ENCODE peak calls at places on chromosomes 2 and 18, in four cellular contexts. N is HEK293T, A is K562, F is GM12878. R is an unnamed sample.

GRCh38 chr2:54540194-54540593 is 84.1 kb downstream of the SPTBN1 start:
- DNase-seq in N (no peak), A (no peak), F (no peak), R (no peak)

GRCh38 chr2:181575650-181576025 is 81.3 kb downstream of the CERKL start:
- DNase-seq in N (no peak), A (no peak), F (no peak), R (no peak)

GRCh38 chr18:77073336-77074093 is 59.1 kb downstream of the MBP start:
- DNase-seq in N (no peak), A (no peak), F (no peak), R (no peak)

GRCh38 chr18:62715439-62715792 is at the start of gene PHLPP1:
- DNase-seq in N (no peak), A (no peak), F (no peak), R (no peak)

GRCh38 chr18:70397259-70397925 is 108.5 kb downstream of the SOCS6 start:
- DNase-seq in N (no peak), A (no peak), F (no peak), R (no peak)

GRCh38 chr2:228556707-228557106 is 375.2 kb upstream of the SPHKAP start:
- DNase-seq in N (no peak), A (no peak), F (no peak), R (no peak)

GRCh38 chr2:96907405-96908041 is 37.6 kb upstream of the SEMA4C start:
- DNase-seq in N (no peak), A (no peak), F (no peak), R (no peak)

GRCh38 chr18:13680612-13681011 is 45.7 kb downstream of the FAM210A start:
- DNase-seq in N (peak), A (peak), F (no peak), R (peak)

GRCh38 chr2:45012733-45013132 is 3.5 kb upstream of the SIX2 start:
- DNase-seq in N (no peak), A (no peak), F (no peak), R (no peak)

GRCh38 chr18:78861116-78861515 is 118.5 kb upstream of the SALL3 start:
- DNase-seq in N (no peak), A (no peak), F (no peak), R (no peak)

GRCh38 chr2:223576873-223577272 is 25.3 kb downstream of the SCG2 start:
- DNase-seq in N (no peak), A (no peak), F (no peak), R (no peak)

GRCh38 chr18:37314534-37314933 is 251.1 kb downstream of the CELF4 start:
- DNase-seq in N (no peak), A (no peak), F (no peak), R (no peak)

GRCh38 chr18:68833756-68834155 is 35.9 kb downstream of the CCDC102B start:
- DNase-seq in N (no peak), A (no peak), F (no peak), R (no peak)

GRCh38 chr2:162125138-162125537 is 26.9 kb downstream of the GCG start:
- DNase-seq in N (no peak), A (no peak), F (no peak), R (no peak)

GRCh38 chr2:186424265-186424664 is 61.8 kb upstream of the ZC3H15 start:
- DNase-seq in N (no peak), A (no peak), F (no peak), R (no peak)

GRCh38 chr2:122528061-122528460 is 772.6 kb downstream of the TSN start:
- DNase-seq in N (no peak), A (no peak), F (no peak), R (no peak)

GRCh38 chr2:170573660-170574059 is 141.5 kb upstream of the SP5 start:
- DNase-seq in N (no peak), A (no peak), F (no peak), R (peak)

GRCh38 chr2:208369091-208369490 is 37.5 kb upstream of the PTH2R start:
- DNase-seq in N (no peak), A (no peak), F (no peak), R (peak)

GRCh38 chr18:51250006-51250405 is 52.5 kb upstream of the MEX3C start:
- DNase-seq in N (no peak), A (no peak), F (no peak), R (no peak)

GRCh38 chr2:207073791-207074678 is 91.7 kb downstream of the KLF7 start:
- DNase-seq in N (no peak), A (no peak), F (no peak), R (no peak)

GRCh38 chr18:26618130-26618529 is 69.8 kb upstream of the KCTD1 start:
- DNase-seq in N (no peak), A (no peak), F (no peak), R (no peak)

GRCh38 chr18:3610818-3611217 is 160.8 kb downstream of the TGIF1 start:
- DNase-seq in N (no peak), A (no peak), F (no peak), R (no peak)

GRCh38 chr2:163182764-163183354 is 344.3 kb upstream of the KCNH7 start:
- DNase-seq in N (peak), A (peak), F (no peak), R (no peak)

GRCh38 chr18:75067996-75068645 is 140.8 kb downstream of the PTGR3 start:
- DNase-seq in N (no peak), A (no peak), F (no peak), R (no peak)

GRCh38 chr2:189654641-189655040 is 6.6 kb upstream of the ASNSD1 start:
- DNase-seq in N (no peak), A (no peak), F (no peak), R (no peak)

GRCh38 chr2:11446733-11447248 is 19.2 kb downstream of the E2F6 start:
- DNase-seq in N (peak), A (peak), F (no peak), R (peak)

DNA sequence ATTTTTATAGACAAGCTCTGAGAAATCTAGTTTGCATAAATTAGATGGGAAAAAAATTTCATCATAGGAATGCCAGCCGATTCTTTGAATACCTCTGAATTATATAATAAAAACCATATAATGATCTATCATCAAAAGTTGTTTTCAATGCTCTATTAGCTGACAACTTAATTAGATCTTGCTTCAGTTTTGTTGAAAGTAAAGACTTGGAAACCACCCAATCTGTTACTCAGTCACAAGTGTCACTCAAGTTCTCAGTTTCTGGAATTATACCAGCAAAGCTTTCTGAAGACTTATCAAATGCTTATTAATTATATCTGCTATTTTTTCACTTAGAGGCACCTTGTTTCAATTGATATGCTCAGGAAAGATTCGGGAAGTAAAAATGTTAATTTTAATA is 17.4 kb upstream of the TP53I3 start:
- DNase-seq in N (no peak), A (no peak), F (no peak), R (no peak)
- TF ChIP-seq FOXK2 in N (no peak), A (no peak), F (no peak), R (no peak)

GRCh38 chr2:159119652-159120257 is 151.3 kb downstream of the TANC1 start:
- DNase-seq in N (no peak), A (no peak), F (no peak), R (no peak)
- TF ChIP-seq FOXK2 in N (no peak), A (no peak), F (no peak), R (no peak)

DNA sequence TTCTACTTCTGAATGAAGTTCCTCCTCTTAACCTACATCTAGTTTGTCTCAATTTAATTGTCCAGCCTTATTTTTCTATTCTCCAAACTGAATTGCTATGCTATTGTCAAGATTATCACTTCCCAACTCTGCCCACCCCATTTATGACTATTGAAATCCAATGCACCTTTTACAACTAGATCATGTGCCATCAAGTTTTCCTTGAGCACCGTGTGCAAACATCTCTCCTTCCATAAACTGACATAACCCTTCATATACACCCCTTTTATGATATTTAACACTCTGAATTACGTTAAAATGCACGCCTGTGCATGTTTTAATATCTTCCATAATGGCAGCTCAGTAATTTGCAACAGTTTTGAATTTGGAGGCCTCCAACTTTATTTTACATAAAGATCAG is 85.6 kb downstream of the SMAD2 start:
- DNase-seq in N (no peak), A (no peak), F (no peak), R (no peak)
- TF ChIP-seq FOXK2 in N (no peak), A (no peak), F (no peak), R (no peak)

GRCh38 chr2:15940661-15941482 is 522 bp downstream of the MYCN start:
- DNase-seq in N (peak), A (no peak), F (no peak), R (no peak)
- TF ChIP-seq FOXK2 in N (no peak), A (no peak), F (no peak), R (no peak)

GRCh38 chr2:70829916-70830315 is 5.7 kb downstream of the CD207 start:
- DNase-seq in N (no peak), A (no peak), F (no peak), R (no peak)
- TF ChIP-seq FOXK2 in N (no peak), A (no peak), F (no peak), R (no peak)

DNA sequence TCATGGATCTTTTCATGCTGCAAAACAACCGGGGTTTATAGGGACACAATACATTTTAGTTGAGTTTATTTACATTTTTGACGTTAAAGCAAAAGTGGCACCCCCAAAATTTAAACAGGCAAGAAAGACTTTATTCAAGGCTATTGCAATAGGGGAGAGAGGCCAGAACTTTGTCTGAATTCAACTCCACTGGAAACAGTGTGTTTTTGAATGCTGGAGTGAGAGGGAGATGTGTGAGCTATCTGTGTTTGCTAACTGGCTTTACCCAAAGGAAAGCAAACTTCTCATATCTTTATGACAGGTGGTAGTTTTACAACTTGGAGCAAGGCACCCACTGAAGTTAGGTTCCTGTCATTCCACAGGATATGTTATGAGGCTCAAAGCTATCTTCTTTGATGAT is 207.4 kb downstream of the AGPS start:
- DNase-seq in N (no peak), A (no peak), F (no peak), R (peak)
- TF ChIP-seq FOXK2 in N (no peak), A (no peak), F (no peak), R (no peak)

GRCh38 chr2:20235655-20236302 is 10.8 kb upstream of the SDC1 start:
- DNase-seq in N (no peak), A (no peak), F (no peak), R (no peak)
- TF ChIP-seq FOXK2 in N (no peak), A (no peak), F (no peak), R (no peak)

GRCh38 chr2:203650860-203651613 is 55.4 kb upstream of the CD28 start:
- DNase-seq in N (peak), A (no peak), F (no peak), R (peak)

GRCh38 chr2:203660465-203660864 is 46.0 kb upstream of the CD28 start:
- DNase-seq in N (no peak), A (no peak), F (no peak), R (no peak)

GRCh38 chr2:203661509-203661908 is 44.9 kb upstream of the CD28 start:
- DNase-seq in N (no peak), A (no peak), F (no peak), R (no peak)

GRCh38 chr2:203659650-203660049 is 46.8 kb upstream of the CD28 start:
- DNase-seq in N (no peak), A (no peak), F (no peak), R (no peak)

DNA sequence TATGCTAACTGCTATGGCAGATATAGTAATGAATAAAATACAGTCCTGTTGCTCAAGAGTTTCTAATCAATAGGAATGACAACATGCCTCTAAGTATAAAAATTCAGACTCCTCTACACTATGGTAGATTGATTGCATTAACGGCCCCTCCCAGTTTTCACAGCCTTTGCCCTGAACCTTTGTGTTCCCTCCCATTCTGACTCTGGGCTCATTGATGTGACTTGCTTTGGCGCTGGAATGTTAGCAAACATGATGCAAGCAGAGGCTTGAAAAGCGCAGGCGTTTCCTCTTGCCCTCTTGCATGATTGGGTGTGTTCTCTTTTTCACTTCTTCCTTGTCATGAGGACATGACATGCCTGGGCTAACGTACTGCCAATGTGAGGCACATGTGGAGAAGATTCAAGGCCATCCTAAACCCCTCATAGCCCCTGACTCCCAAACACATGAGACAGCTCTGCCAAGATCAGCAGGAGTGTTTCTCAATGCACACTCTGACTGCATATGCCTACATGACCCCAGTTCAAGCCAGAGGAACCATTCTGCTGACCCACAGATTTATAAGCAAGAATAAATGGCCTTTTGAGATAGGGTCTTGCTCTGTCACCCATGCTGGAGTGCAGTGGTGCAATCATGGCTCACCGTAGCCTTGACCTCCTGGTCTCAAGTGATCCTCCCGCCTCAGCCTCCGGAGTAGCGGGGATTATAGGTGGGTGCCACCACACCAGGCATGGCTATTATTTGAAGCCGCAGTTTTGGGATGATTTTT is 49.7 kb upstream of the CD28 start:
- DNase-seq in N (no peak), A (no peak), F (no peak), R (peak)
- TF ChIP-seq FOXK2 in N (no peak), A (no peak), F (no peak), R (peak)

GRCh38 chr2:201775326-201775725 is 5.4 kb downstream of the ALS2 start:
- DNase-seq in N (no peak), A (no peak), F (no peak), R (no peak)
- TF ChIP-seq FOXK2 in N (no peak), A (no peak), F (no peak), R (no peak)